ENCODE peak calls at places on chromosomes 7 and 10, in six cellular contexts. O is heart right ventricle, G is nephron progenitor cell, Z is heart left ventricle, P is fibroblast of the aortic adventitia, T is GM23338. M is an unnamed sample.
A peak's percentile ranks its signal among the peaks of the same experiment; 100 is the strongest.

GRCh38 chr10:26430641-26431163 is 7.4 kb upstream of the APBB1IP start:
- DNase-seq in O (no peak), G (no peak), Z (no peak), P (no peak), T (no peak), M (peak; percentile 80)

GRCh38 chr7:80929619-80930018 is 10.8 kb upstream of the SEMA3C start:
- DNase-seq in O (no peak), G (no peak), Z (no peak), P (no peak), T (no peak), M (no peak)

GRCh38 chr10:30984563-30985328 is 46.9 kb downstream of the ZNF438 start:
- DNase-seq in O (no peak), G (no peak), Z (no peak), P (peak; percentile 67), T (no peak), M (no peak)

GRCh38 chr7:3312583-3312982 is 11.5 kb downstream of the SDK1 start:
- DNase-seq in O (no peak), G (no peak), Z (no peak), P (no peak), T (no peak), M (no peak)

GRCh38 chr10:58220769-58221448 is 46.8 kb downstream of the IPMK start:
- DNase-seq in O (no peak), G (no peak), Z (no peak), P (peak; percentile 60), T (no peak), M (no peak)

GRCh38 chr10:59240581-59241183 is 64.2 kb downstream of the PHYHIPL start:
- DNase-seq in O (no peak), G (peak; percentile 16), Z (no peak), P (peak; percentile 77), T (peak; percentile 66), M (no peak)

GRCh38 chr7:101829374-101829773 is 11.9 kb downstream of the CUX1 start:
- DNase-seq in O (no peak), G (no peak), Z (no peak), P (no peak), T (no peak), M (no peak)

GRCh38 chr7:147809785-147810184 is 780.8 kb upstream of the C7orf33 start:
- DNase-seq in O (no peak), G (no peak), Z (no peak), P (no peak), T (no peak), M (no peak)

GRCh38 chr10:89082086-89082485 is 91.5 kb downstream of the FAS start:
- DNase-seq in O (no peak), G (no peak), Z (no peak), P (no peak), T (no peak), M (no peak)

GRCh38 chr7:149150981-149151380 is 3.7 kb downstream of the ZNF398 start:
- DNase-seq in O (no peak), G (no peak), Z (no peak), P (no peak), T (peak; percentile 11), M (no peak)

GRCh38 chr7:128890306-128891109 is 20.0 kb downstream of the KCP start:
- DNase-seq in O (no peak), G (peak; percentile 54), Z (peak; percentile 27), P (no peak), T (peak; percentile 66), M (no peak)

GRCh38 chr7:1919539-1920265 is 249.6 kb downstream of the ELFN1 start:
- DNase-seq in O (peak; percentile 42), G (no peak), Z (peak; percentile 81), P (no peak), T (no peak), M (no peak)

GRCh38 chr10:123474700-123475099 is 191.5 kb upstream of the GPR26 start:
- DNase-seq in O (no peak), G (peak; percentile 67), Z (no peak), P (no peak), T (no peak), M (no peak)

GRCh38 chr7:27110977-27111752 is 8.7 kb upstream of the HOXA2 start:
- DNase-seq in O (no peak), G (no peak), Z (no peak), P (peak; percentile 95), T (peak; percentile 0), M (no peak)

GRCh38 chr10:48249004-48249762 is 25.3 kb downstream of the FRMPD2 start:
- DNase-seq in O (no peak), G (no peak), Z (no peak), P (no peak), T (no peak), M (peak; percentile 2)

GRCh38 chr7:114715907-114716306 is 206.0 kb upstream of the MDFIC start:
- DNase-seq in O (no peak), G (no peak), Z (no peak), P (peak; percentile 30), T (no peak), M (no peak)

GRCh38 chr10:30534465-30535144 is 94.9 kb downstream of the LYZL2 start:
- DNase-seq in O (peak; percentile 22), G (peak; percentile 66), Z (peak; percentile 63), P (peak; percentile 86), T (peak; percentile 89), M (peak; percentile 67)

GRCh38 chr7:66353547-66353946 is 148.4 kb downstream of the TPST1 start:
- DNase-seq in O (no peak), G (no peak), Z (no peak), P (peak; percentile 80), T (no peak), M (no peak)

GRCh38 chr10:98273454-98273850 is 5.5 kb upstream of the LOXL4 start:
- DNase-seq in O (no peak), G (no peak), Z (no peak), P (no peak), T (no peak), M (no peak)

DNA sequence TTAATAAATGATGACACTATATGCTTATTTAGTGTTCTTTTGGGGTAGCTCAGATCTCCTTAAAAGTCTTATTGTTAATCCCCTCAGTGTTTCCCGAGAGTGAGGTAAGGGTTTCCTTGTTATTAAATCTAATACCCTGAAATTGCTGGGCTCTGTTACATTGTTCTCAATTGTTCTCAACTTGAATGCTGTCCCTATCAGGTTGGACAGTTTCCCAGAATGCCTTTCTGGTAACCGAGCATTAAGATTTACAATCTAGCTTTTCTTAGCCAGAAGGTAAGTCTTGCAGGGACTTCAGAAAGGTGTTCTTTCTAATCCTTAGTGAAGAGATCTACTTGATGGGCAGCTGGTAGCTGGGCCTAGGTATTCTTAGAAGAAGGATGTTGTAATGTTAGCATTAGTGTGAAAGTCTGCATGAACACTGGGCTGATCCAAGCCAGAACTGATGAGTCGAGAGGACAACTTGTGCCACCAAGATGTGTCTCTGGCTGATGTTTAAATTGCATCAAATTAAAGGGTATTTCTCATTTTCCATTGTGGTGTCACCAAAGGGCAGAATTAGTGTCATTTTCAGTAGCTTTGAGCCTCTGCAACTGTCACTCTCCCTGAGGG is 89.9 kb downstream of the SND1 start:
- DNase-seq in O (no peak), G (no peak), Z (no peak), P (peak; percentile 46), T (no peak), M (no peak)
- TF ChIP-seq CTCF in O (no peak), G (no peak), Z (no peak), P (no peak), T (no peak), M (no peak)

DNA sequence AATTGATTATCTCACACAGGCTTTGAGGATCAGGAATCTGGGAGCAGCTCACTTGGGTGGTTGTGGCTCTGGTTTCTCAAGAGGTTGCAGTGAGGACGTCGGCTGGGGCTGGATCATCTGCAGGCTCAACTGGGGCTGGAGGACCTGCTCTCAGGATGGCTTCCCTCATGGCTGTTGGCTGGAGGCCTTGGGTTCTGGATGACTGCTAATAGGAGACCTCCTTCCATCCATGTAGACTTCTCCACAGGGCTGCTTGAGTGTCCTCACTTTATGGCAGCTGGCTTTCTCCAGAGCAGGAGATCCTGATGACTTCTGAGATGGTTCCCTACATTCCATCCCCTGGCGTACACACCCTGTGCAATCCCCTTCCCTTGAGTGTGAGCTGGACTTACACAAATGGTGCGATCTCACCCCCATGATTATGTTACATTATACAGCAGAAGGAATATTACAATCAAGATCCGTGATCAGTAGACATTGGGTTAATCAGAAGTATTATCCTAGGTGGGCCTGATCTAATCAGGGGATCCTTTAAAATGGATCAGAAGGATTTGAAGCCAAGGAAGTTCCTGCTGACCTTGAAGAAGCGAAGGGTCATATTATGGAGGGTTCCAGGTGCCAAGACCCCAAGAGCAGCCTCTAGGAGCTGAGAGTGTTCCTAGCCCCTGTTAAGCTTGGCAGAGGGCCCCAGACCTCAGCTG is 122.2 kb downstream of the CXCL12 start:
- DNase-seq in O (no peak), G (no peak), Z (no peak), P (no peak), T (no peak), M (no peak)
- TF ChIP-seq CTCF in O (no peak), G (no peak), Z (no peak), P (no peak), T (no peak), M (no peak)

DNA sequence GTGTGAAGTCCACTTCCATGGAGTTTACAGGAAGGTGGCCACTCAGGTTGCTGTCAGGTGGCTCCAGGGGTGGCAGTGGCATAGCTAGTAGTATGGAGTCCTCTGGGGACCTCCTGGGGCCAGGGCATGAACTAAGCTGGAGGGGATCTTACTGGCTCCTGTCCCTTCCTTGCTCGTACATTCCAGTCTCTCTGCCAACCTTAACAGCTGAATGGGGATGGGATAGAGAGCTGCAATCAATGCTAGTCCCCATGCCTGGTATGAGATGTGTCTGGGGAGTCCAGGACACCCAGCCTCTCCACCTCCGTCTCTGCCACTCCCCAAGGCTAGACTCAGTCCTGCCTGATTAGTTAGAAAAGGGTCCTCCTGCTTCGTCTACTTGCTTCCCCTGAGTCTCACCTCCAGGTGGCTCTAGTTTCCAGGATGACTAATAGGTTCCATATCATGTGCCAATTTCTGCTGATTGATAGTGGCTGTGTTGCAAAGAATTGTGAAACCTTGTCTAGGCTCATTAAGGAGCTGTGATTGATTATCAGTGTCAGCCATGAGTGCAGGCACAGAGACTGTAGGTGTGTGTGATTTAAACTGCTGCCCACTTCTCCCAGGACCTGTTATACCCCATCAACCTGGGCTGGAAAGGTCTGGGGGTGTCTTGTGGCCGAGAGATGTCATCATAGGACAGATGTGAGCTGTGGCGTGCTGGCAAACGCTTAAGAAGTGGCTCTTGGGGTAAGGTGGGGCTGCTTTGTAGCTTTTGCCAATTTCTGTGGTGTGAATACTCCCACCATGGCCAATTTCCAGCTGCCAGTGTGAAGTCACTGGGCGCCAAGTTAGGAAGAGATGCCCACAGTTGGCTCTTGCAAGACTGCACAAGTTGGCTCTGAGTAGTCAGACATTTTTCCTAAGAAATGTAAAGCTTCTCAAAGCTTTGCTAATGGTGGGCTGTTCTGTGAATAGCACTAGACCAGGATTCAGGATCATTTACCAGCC is 59.8 kb downstream of the COL13A1 start:
- DNase-seq in O (no peak), G (no peak), Z (no peak), P (peak; percentile 96), T (peak; percentile 64), M (no peak)
- TF ChIP-seq CTCF in O (peak; percentile 8), G (no peak), Z (no peak), P (peak; percentile 55), T (peak; percentile 43), M (no peak)

GRCh38 chr10:113222207-113222606 is 272.2 kb downstream of the TCF7L2 start:
- DNase-seq in O (no peak), G (no peak), Z (no peak), P (no peak), T (peak; percentile 28), M (no peak)

GRCh38 chr10:113219446-113219845 is 269.4 kb downstream of the TCF7L2 start:
- DNase-seq in O (no peak), G (no peak), Z (no peak), P (no peak), T (peak; percentile 30), M (no peak)

GRCh38 chr10:113225903-113226302 is 275.9 kb downstream of the TCF7L2 start:
- DNase-seq in O (no peak), G (no peak), Z (no peak), P (no peak), T (no peak), M (no peak)

GRCh38 chr10:113225364-113225763 is 275.3 kb downstream of the TCF7L2 start:
- DNase-seq in O (no peak), G (no peak), Z (no peak), P (no peak), T (no peak), M (no peak)

GRCh38 chr10:113221756-113222168 is 271.7 kb downstream of the TCF7L2 start:
- DNase-seq in O (no peak), G (no peak), Z (no peak), P (no peak), T (peak; percentile 51), M (no peak)
- TF ChIP-seq CTCF in O (no peak), G (no peak), Z (no peak), P (no peak), T (no peak), M (no peak)